ENCODE peak calls at places on chromosomes 5 and 9, in seven cellular contexts. One of them, this sample, is unnamed.

GRCh38 chr5:1945606-1946005 is 62.9 kb upstream of the IRX4 start:
- DNase-seq in kidney glomerular epithelial cell: no peak
- DNase-seq in germinal center: no peak
- DNase-seq in NCI-H1417: no peak
- DNase-seq in NCI-H1092: no peak
- DNase-seq in HFFc6: no peak
- DNase-seq in activated naive CD8-positive, alpha-beta T cell treated with anti-CD3 and anti-CD28 coated beads, Interleukin-2, amount 10 ng/mL, durations not matched to agents 7 days and 5 days: no peak
- DNase-seq in this sample: no peak

GRCh38 chr5:53151713-53152458 is 42.3 kb upstream of the MOCS2 start:
- DNase-seq in NCI-H1092: no peak
- DNase-seq in germinal center: no peak
- DNase-seq in HFFc6: peak
- DNase-seq in NCI-H1417: no peak
- DNase-seq in activated naive CD8-positive, alpha-beta T cell treated with anti-CD3 and anti-CD28 coated beads, Interleukin-2, amount 10 ng/mL, durations not matched to agents 7 days and 5 days: no peak
- DNase-seq in kidney glomerular epithelial cell: peak
- DNase-seq in this sample: peak

GRCh38 chr9:121271368-121272351 is 3.7 kb downstream of the GSN start:
- DNase-seq in NCI-H1417: no peak
- DNase-seq in kidney glomerular epithelial cell: no peak
- DNase-seq in NCI-H1092: no peak
- DNase-seq in activated naive CD8-positive, alpha-beta T cell treated with anti-CD3 and anti-CD28 coated beads, Interleukin-2, amount 10 ng/mL, durations not matched to agents 7 days and 5 days: no peak
- DNase-seq in HFFc6: peak
- DNase-seq in germinal center: no peak
- DNase-seq in this sample: peak

GRCh38 chr9:101311759-101312420 is 72.9 kb downstream of the BAAT start:
- DNase-seq in HFFc6: peak
- DNase-seq in kidney glomerular epithelial cell: peak
- DNase-seq in activated naive CD8-positive, alpha-beta T cell treated with anti-CD3 and anti-CD28 coated beads, Interleukin-2, amount 10 ng/mL, durations not matched to agents 7 days and 5 days: no peak
- DNase-seq in NCI-H1092: peak
- DNase-seq in NCI-H1417: peak
- DNase-seq in germinal center: peak
- DNase-seq in this sample: peak

GRCh38 chr5:168046163-168046562 is 245.3 kb upstream of the WWC1 start:
- DNase-seq in germinal center: no peak
- DNase-seq in activated naive CD8-positive, alpha-beta T cell treated with anti-CD3 and anti-CD28 coated beads, Interleukin-2, amount 10 ng/mL, durations not matched to agents 7 days and 5 days: no peak
- DNase-seq in HFFc6: no peak
- DNase-seq in kidney glomerular epithelial cell: no peak
- DNase-seq in NCI-H1092: no peak
- DNase-seq in NCI-H1417: no peak
- DNase-seq in this sample: no peak

GRCh38 chr5:173201636-173202265 is 33.3 kb downstream of the NKX2-5 start:
- DNase-seq in NCI-H1417: no peak
- DNase-seq in HFFc6: peak
- DNase-seq in kidney glomerular epithelial cell: peak
- DNase-seq in germinal center: no peak
- DNase-seq in NCI-H1092: no peak
- DNase-seq in activated naive CD8-positive, alpha-beta T cell treated with anti-CD3 and anti-CD28 coated beads, Interleukin-2, amount 10 ng/mL, durations not matched to agents 7 days and 5 days: no peak
- DNase-seq in this sample: no peak

GRCh38 chr5:95631991-95632675 is 12.2 kb downstream of the GPR150 start:
- DNase-seq in HFFc6: peak
- DNase-seq in activated naive CD8-positive, alpha-beta T cell treated with anti-CD3 and anti-CD28 coated beads, Interleukin-2, amount 10 ng/mL, durations not matched to agents 7 days and 5 days: peak
- DNase-seq in NCI-H1417: no peak
- DNase-seq in germinal center: no peak
- DNase-seq in kidney glomerular epithelial cell: no peak
- DNase-seq in NCI-H1092: no peak
- DNase-seq in this sample: peak

GRCh38 chr5:10286552-10287227 is 21.0 kb downstream of the CMBL start:
- DNase-seq in NCI-H1092: no peak
- DNase-seq in activated naive CD8-positive, alpha-beta T cell treated with anti-CD3 and anti-CD28 coated beads, Interleukin-2, amount 10 ng/mL, durations not matched to agents 7 days and 5 days: no peak
- DNase-seq in kidney glomerular epithelial cell: no peak
- DNase-seq in HFFc6: peak
- DNase-seq in NCI-H1417: no peak
- DNase-seq in germinal center: no peak
- DNase-seq in this sample: no peak

GRCh38 chr5:95669540-95669939 is 13.3 kb downstream of the SPATA9 start:
- DNase-seq in HFFc6: peak
- DNase-seq in NCI-H1417: no peak
- DNase-seq in NCI-H1092: no peak
- DNase-seq in germinal center: no peak
- DNase-seq in activated naive CD8-positive, alpha-beta T cell treated with anti-CD3 and anti-CD28 coated beads, Interleukin-2, amount 10 ng/mL, durations not matched to agents 7 days and 5 days: no peak
- DNase-seq in kidney glomerular epithelial cell: peak
- DNase-seq in this sample: no peak

GRCh38 chr5:4513381-4513780 is 626.7 kb upstream of the ADAMTS16 start:
- DNase-seq in activated naive CD8-positive, alpha-beta T cell treated with anti-CD3 and anti-CD28 coated beads, Interleukin-2, amount 10 ng/mL, durations not matched to agents 7 days and 5 days: no peak
- DNase-seq in NCI-H1417: no peak
- DNase-seq in HFFc6: no peak
- DNase-seq in NCI-H1092: no peak
- DNase-seq in germinal center: no peak
- DNase-seq in kidney glomerular epithelial cell: no peak
- DNase-seq in this sample: no peak

GRCh38 chr5:177523711-177524538 is 7.2 kb upstream of the DDX41 start:
- DNase-seq in HFFc6: no peak
- DNase-seq in NCI-H1417: no peak
- DNase-seq in activated naive CD8-positive, alpha-beta T cell treated with anti-CD3 and anti-CD28 coated beads, Interleukin-2, amount 10 ng/mL, durations not matched to agents 7 days and 5 days: no peak
- DNase-seq in germinal center: no peak
- DNase-seq in NCI-H1092: no peak
- DNase-seq in kidney glomerular epithelial cell: no peak
- DNase-seq in this sample: no peak

GRCh38 chr5:170025853-170026252 is 45.6 kb upstream of the INSYN2B start:
- DNase-seq in germinal center: no peak
- DNase-seq in kidney glomerular epithelial cell: no peak
- DNase-seq in HFFc6: no peak
- DNase-seq in NCI-H1092: no peak
- DNase-seq in NCI-H1417: no peak
- DNase-seq in activated naive CD8-positive, alpha-beta T cell treated with anti-CD3 and anti-CD28 coated beads, Interleukin-2, amount 10 ng/mL, durations not matched to agents 7 days and 5 days: no peak
- DNase-seq in this sample: no peak

GRCh38 chr9:98488578-98489312 is 220.0 kb downstream of the GABBR2 start:
- DNase-seq in activated naive CD8-positive, alpha-beta T cell treated with anti-CD3 and anti-CD28 coated beads, Interleukin-2, amount 10 ng/mL, durations not matched to agents 7 days and 5 days: no peak
- DNase-seq in NCI-H1092: no peak
- DNase-seq in kidney glomerular epithelial cell: peak
- DNase-seq in germinal center: no peak
- DNase-seq in NCI-H1417: no peak
- DNase-seq in HFFc6: peak
- DNase-seq in this sample: no peak

GRCh38 chr5:127910307-127910956 is 173.1 kb upstream of the SLC12A2 start:
- DNase-seq in kidney glomerular epithelial cell: no peak
- DNase-seq in activated naive CD8-positive, alpha-beta T cell treated with anti-CD3 and anti-CD28 coated beads, Interleukin-2, amount 10 ng/mL, durations not matched to agents 7 days and 5 days: no peak
- DNase-seq in NCI-H1092: no peak
- DNase-seq in NCI-H1417: no peak
- DNase-seq in germinal center: no peak
- DNase-seq in HFFc6: no peak
- DNase-seq in this sample: no peak

GRCh38 chr9:73132034-73132776 is 19.5 kb upstream of the ANXA1 start:
- DNase-seq in HFFc6: peak
- DNase-seq in activated naive CD8-positive, alpha-beta T cell treated with anti-CD3 and anti-CD28 coated beads, Interleukin-2, amount 10 ng/mL, durations not matched to agents 7 days and 5 days: peak
- DNase-seq in germinal center: peak
- DNase-seq in NCI-H1417: peak
- DNase-seq in kidney glomerular epithelial cell: peak
- DNase-seq in NCI-H1092: peak
- DNase-seq in this sample: peak

GRCh38 chr5:93596676-93597441 is 13.8 kb downstream of the NR2F1 start:
- DNase-seq in kidney glomerular epithelial cell: no peak
- DNase-seq in NCI-H1092: no peak
- DNase-seq in germinal center: no peak
- DNase-seq in NCI-H1417: no peak
- DNase-seq in HFFc6: no peak
- DNase-seq in activated naive CD8-positive, alpha-beta T cell treated with anti-CD3 and anti-CD28 coated beads, Interleukin-2, amount 10 ng/mL, durations not matched to agents 7 days and 5 days: no peak
- DNase-seq in this sample: no peak

GRCh38 chr5:157564149-157564711 is 11.3 kb downstream of the ADAM19 start:
- DNase-seq in NCI-H1417: no peak
- DNase-seq in activated naive CD8-positive, alpha-beta T cell treated with anti-CD3 and anti-CD28 coated beads, Interleukin-2, amount 10 ng/mL, durations not matched to agents 7 days and 5 days: no peak
- DNase-seq in germinal center: no peak
- DNase-seq in HFFc6: no peak
- DNase-seq in NCI-H1092: no peak
- DNase-seq in kidney glomerular epithelial cell: no peak
- DNase-seq in this sample: no peak

GRCh38 chr9:83772860-83773259 is 44.7 kb downstream of the GKAP1 start:
- DNase-seq in kidney glomerular epithelial cell: no peak
- DNase-seq in activated naive CD8-positive, alpha-beta T cell treated with anti-CD3 and anti-CD28 coated beads, Interleukin-2, amount 10 ng/mL, durations not matched to agents 7 days and 5 days: no peak
- DNase-seq in HFFc6: no peak
- DNase-seq in germinal center: no peak
- DNase-seq in NCI-H1417: no peak
- DNase-seq in NCI-H1092: no peak
- DNase-seq in this sample: no peak

GRCh38 chr9:106861585-106862114 is 1.3 kb upstream of the ZNF462 start:
- DNase-seq in activated naive CD8-positive, alpha-beta T cell treated with anti-CD3 and anti-CD28 coated beads, Interleukin-2, amount 10 ng/mL, durations not matched to agents 7 days and 5 days: no peak
- DNase-seq in NCI-H1417: no peak
- DNase-seq in kidney glomerular epithelial cell: no peak
- DNase-seq in germinal center: no peak
- DNase-seq in HFFc6: no peak
- DNase-seq in NCI-H1092: no peak
- DNase-seq in this sample: no peak

GRCh38 chr5:159211712-159212111 is 2.4 kb upstream of the RNF145 start:
- DNase-seq in kidney glomerular epithelial cell: no peak
- DNase-seq in NCI-H1417: no peak
- DNase-seq in activated naive CD8-positive, alpha-beta T cell treated with anti-CD3 and anti-CD28 coated beads, Interleukin-2, amount 10 ng/mL, durations not matched to agents 7 days and 5 days: no peak
- DNase-seq in HFFc6: no peak
- DNase-seq in NCI-H1092: no peak
- DNase-seq in germinal center: no peak
- DNase-seq in this sample: no peak

GRCh38 chr9:109517798-109518435 is 19.8 kb upstream of the PTPN3 start:
- DNase-seq in germinal center: no peak
- DNase-seq in kidney glomerular epithelial cell: no peak
- DNase-seq in NCI-H1092: peak
- DNase-seq in activated naive CD8-positive, alpha-beta T cell treated with anti-CD3 and anti-CD28 coated beads, Interleukin-2, amount 10 ng/mL, durations not matched to agents 7 days and 5 days: no peak
- DNase-seq in HFFc6: no peak
- DNase-seq in NCI-H1417: no peak
- DNase-seq in this sample: no peak

GRCh38 chr5:97536683-97537082 is 353.6 kb upstream of the RIOK2 start:
- DNase-seq in germinal center: no peak
- DNase-seq in NCI-H1417: no peak
- DNase-seq in HFFc6: no peak
- DNase-seq in NCI-H1092: no peak
- DNase-seq in activated naive CD8-positive, alpha-beta T cell treated with anti-CD3 and anti-CD28 coated beads, Interleukin-2, amount 10 ng/mL, durations not matched to agents 7 days and 5 days: no peak
- DNase-seq in kidney glomerular epithelial cell: no peak
- DNase-seq in this sample: no peak

GRCh38 chr5:38118080-38118479 is 140.3 kb upstream of the EGFLAM start:
- DNase-seq in NCI-H1417: no peak
- DNase-seq in activated naive CD8-positive, alpha-beta T cell treated with anti-CD3 and anti-CD28 coated beads, Interleukin-2, amount 10 ng/mL, durations not matched to agents 7 days and 5 days: no peak
- DNase-seq in kidney glomerular epithelial cell: no peak
- DNase-seq in NCI-H1092: no peak
- DNase-seq in germinal center: no peak
- DNase-seq in HFFc6: no peak
- DNase-seq in this sample: no peak

GRCh38 chr5:54446169-54446786 is 9.2 kb upstream of the HSPB3 start:
- DNase-seq in kidney glomerular epithelial cell: no peak
- DNase-seq in activated naive CD8-positive, alpha-beta T cell treated with anti-CD3 and anti-CD28 coated beads, Interleukin-2, amount 10 ng/mL, durations not matched to agents 7 days and 5 days: no peak
- DNase-seq in germinal center: no peak
- DNase-seq in NCI-H1417: no peak
- DNase-seq in NCI-H1092: no peak
- DNase-seq in HFFc6: no peak
- DNase-seq in this sample: no peak

GRCh38 chr5:138180183-138180782 is 1.4 kb downstream of the KIF20A start:
- DNase-seq in germinal center: peak
- DNase-seq in NCI-H1417: peak
- DNase-seq in NCI-H1092: no peak
- DNase-seq in HFFc6: peak
- DNase-seq in kidney glomerular epithelial cell: peak
- DNase-seq in activated naive CD8-positive, alpha-beta T cell treated with anti-CD3 and anti-CD28 coated beads, Interleukin-2, amount 10 ng/mL, durations not matched to agents 7 days and 5 days: no peak
- DNase-seq in this sample: peak

GRCh38 chr9:115328228-115328627 is 210.3 kb upstream of the TNC start:
- DNase-seq in NCI-H1417: no peak
- DNase-seq in activated naive CD8-positive, alpha-beta T cell treated with anti-CD3 and anti-CD28 coated beads, Interleukin-2, amount 10 ng/mL, durations not matched to agents 7 days and 5 days: no peak
- DNase-seq in HFFc6: peak
- DNase-seq in kidney glomerular epithelial cell: no peak
- DNase-seq in germinal center: no peak
- DNase-seq in NCI-H1092: no peak
- DNase-seq in this sample: no peak

GRCh38 chr5:135053278-135053677 is 19.2 kb upstream of the PITX1 start:
- DNase-seq in NCI-H1092: peak
- DNase-seq in activated naive CD8-positive, alpha-beta T cell treated with anti-CD3 and anti-CD28 coated beads, Interleukin-2, amount 10 ng/mL, durations not matched to agents 7 days and 5 days: no peak
- DNase-seq in germinal center: peak
- DNase-seq in NCI-H1417: peak
- DNase-seq in HFFc6: no peak
- DNase-seq in kidney glomerular epithelial cell: no peak
- DNase-seq in this sample: no peak

GRCh38 chr5:137778772-137779564 is 24.8 kb upstream of the HNRNPA0 start:
- DNase-seq in germinal center: peak
- DNase-seq in NCI-H1417: peak
- DNase-seq in kidney glomerular epithelial cell: peak
- DNase-seq in activated naive CD8-positive, alpha-beta T cell treated with anti-CD3 and anti-CD28 coated beads, Interleukin-2, amount 10 ng/mL, durations not matched to agents 7 days and 5 days: no peak
- DNase-seq in NCI-H1092: no peak
- DNase-seq in HFFc6: no peak
- DNase-seq in this sample: peak

GRCh38 chr5:176533894-176534611 is 3.1 kb downstream of the RNF44 start:
- DNase-seq in NCI-H1092: no peak
- DNase-seq in germinal center: no peak
- DNase-seq in HFFc6: no peak
- DNase-seq in kidney glomerular epithelial cell: no peak
- DNase-seq in activated naive CD8-positive, alpha-beta T cell treated with anti-CD3 and anti-CD28 coated beads, Interleukin-2, amount 10 ng/mL, durations not matched to agents 7 days and 5 days: peak
- DNase-seq in NCI-H1417: no peak
- DNase-seq in this sample: no peak

GRCh38 chr9:130872912-130873503 is 23.6 kb downstream of the QRFP start:
- DNase-seq in germinal center: no peak
- DNase-seq in kidney glomerular epithelial cell: no peak
- DNase-seq in activated naive CD8-positive, alpha-beta T cell treated with anti-CD3 and anti-CD28 coated beads, Interleukin-2, amount 10 ng/mL, durations not matched to agents 7 days and 5 days: no peak
- DNase-seq in NCI-H1092: peak
- DNase-seq in HFFc6: no peak
- DNase-seq in NCI-H1417: no peak
- DNase-seq in this sample: no peak

GRCh38 chr9:137611623-137612609 is 6.4 kb downstream of the ARRDC1 start:
- DNase-seq in HFFc6: peak
- DNase-seq in kidney glomerular epithelial cell: peak
- DNase-seq in germinal center: no peak
- DNase-seq in NCI-H1092: no peak
- DNase-seq in NCI-H1417: no peak
- DNase-seq in activated naive CD8-positive, alpha-beta T cell treated with anti-CD3 and anti-CD28 coated beads, Interleukin-2, amount 10 ng/mL, durations not matched to agents 7 days and 5 days: no peak
- DNase-seq in this sample: no peak

GRCh38 chr9:100206899-100207298 is 107.9 kb downstream of the INVS start:
- DNase-seq in activated naive CD8-positive, alpha-beta T cell treated with anti-CD3 and anti-CD28 coated beads, Interleukin-2, amount 10 ng/mL, durations not matched to agents 7 days and 5 days: no peak
- DNase-seq in HFFc6: peak
- DNase-seq in NCI-H1417: no peak
- DNase-seq in germinal center: no peak
- DNase-seq in kidney glomerular epithelial cell: no peak
- DNase-seq in NCI-H1092: no peak
- DNase-seq in this sample: no peak

GRCh38 chr5:87137280-87137679 is 130.4 kb upstream of the RASA1 start:
- DNase-seq in germinal center: no peak
- DNase-seq in HFFc6: no peak
- DNase-seq in NCI-H1417: no peak
- DNase-seq in activated naive CD8-positive, alpha-beta T cell treated with anti-CD3 and anti-CD28 coated beads, Interleukin-2, amount 10 ng/mL, durations not matched to agents 7 days and 5 days: no peak
- DNase-seq in kidney glomerular epithelial cell: no peak
- DNase-seq in NCI-H1092: no peak
- DNase-seq in this sample: no peak

GRCh38 chr9:105083246-105083645 is 155.3 kb upstream of the ABCA1 start:
- DNase-seq in germinal center: no peak
- DNase-seq in NCI-H1417: no peak
- DNase-seq in HFFc6: no peak
- DNase-seq in NCI-H1092: no peak
- DNase-seq in activated naive CD8-positive, alpha-beta T cell treated with anti-CD3 and anti-CD28 coated beads, Interleukin-2, amount 10 ng/mL, durations not matched to agents 7 days and 5 days: no peak
- DNase-seq in kidney glomerular epithelial cell: no peak
- DNase-seq in this sample: no peak

GRCh38 chr5:62791059-62791458 is 212.4 kb downstream of the LRRC70 start:
- DNase-seq in HFFc6: no peak
- DNase-seq in NCI-H1417: peak
- DNase-seq in activated naive CD8-positive, alpha-beta T cell treated with anti-CD3 and anti-CD28 coated beads, Interleukin-2, amount 10 ng/mL, durations not matched to agents 7 days and 5 days: no peak
- DNase-seq in kidney glomerular epithelial cell: peak
- DNase-seq in NCI-H1092: no peak
- DNase-seq in germinal center: no peak
- DNase-seq in this sample: no peak

GRCh38 chr9:106697799-106698591 is 165.0 kb upstream of the ZNF462 start:
- DNase-seq in NCI-H1092: peak
- DNase-seq in activated naive CD8-positive, alpha-beta T cell treated with anti-CD3 and anti-CD28 coated beads, Interleukin-2, amount 10 ng/mL, durations not matched to agents 7 days and 5 days: no peak
- DNase-seq in kidney glomerular epithelial cell: peak
- DNase-seq in HFFc6: peak
- DNase-seq in NCI-H1417: peak
- DNase-seq in germinal center: no peak
- DNase-seq in this sample: peak